ENCODE peak calls at places on chromosomes 4 and X, in five cellular contexts. J is fibroblast of mammary gland, K is fibroblast of lung, W is nephron progenitor cell, O is omental fat pad. C is an unnamed sample.

GRCh38 chr4:176321589-176321988 is 1.8 kb downstream of the SPCS3 start:
- DNase-seq in O (no peak), W (no peak), K (no peak), J (no peak), C (no peak)

GRCh38 chr4:3074846-3075651 is 568 bp downstream of the HTT start:
- DNase-seq in J (peak), K (peak), O (peak), W (peak), C (no peak)

GRCh38 chrX:69229436-69229835 is 64.2 kb upstream of the PJA1 start:
- DNase-seq in O (no peak), K (no peak), W (no peak), J (peak), C (no peak)

GRCh38 chr4:89492476-89493110 is 185.0 kb upstream of the GPRIN3 start:
- DNase-seq in W (no peak), J (peak), K (peak), O (no peak), C (no peak)

GRCh38 chrX:100645106-100645505 is 1.1 kb downstream of the SRPX2 start:
- DNase-seq in J (no peak), K (no peak), W (no peak), O (no peak), C (no peak)

GRCh38 chr4:8648816-8649630 is 56.5 kb downstream of the CPZ start:
- DNase-seq in W (no peak), O (no peak), K (no peak), J (no peak), C (no peak)

GRCh38 chr4:52606766-52607165 is 52.3 kb downstream of the USP46 start:
- DNase-seq in O (no peak), J (no peak), W (no peak), K (no peak), C (no peak)

GRCh38 chr4:68906238-68907137 is 45.1 kb downstream of the UGT2A3 start:
- DNase-seq in O (no peak), K (no peak), J (no peak), W (no peak), C (no peak)

GRCh38 chrX:108091878-108092291 is 307 bp downstream of the ATG4A start:
- DNase-seq in O (no peak), J (no peak), K (no peak), W (no peak), C (no peak)

GRCh38 chrX:10922158-10922557 is 189.0 kb upstream of the HCCS start:
- DNase-seq in J (peak), O (no peak), K (peak), W (no peak), C (no peak)

DNA sequence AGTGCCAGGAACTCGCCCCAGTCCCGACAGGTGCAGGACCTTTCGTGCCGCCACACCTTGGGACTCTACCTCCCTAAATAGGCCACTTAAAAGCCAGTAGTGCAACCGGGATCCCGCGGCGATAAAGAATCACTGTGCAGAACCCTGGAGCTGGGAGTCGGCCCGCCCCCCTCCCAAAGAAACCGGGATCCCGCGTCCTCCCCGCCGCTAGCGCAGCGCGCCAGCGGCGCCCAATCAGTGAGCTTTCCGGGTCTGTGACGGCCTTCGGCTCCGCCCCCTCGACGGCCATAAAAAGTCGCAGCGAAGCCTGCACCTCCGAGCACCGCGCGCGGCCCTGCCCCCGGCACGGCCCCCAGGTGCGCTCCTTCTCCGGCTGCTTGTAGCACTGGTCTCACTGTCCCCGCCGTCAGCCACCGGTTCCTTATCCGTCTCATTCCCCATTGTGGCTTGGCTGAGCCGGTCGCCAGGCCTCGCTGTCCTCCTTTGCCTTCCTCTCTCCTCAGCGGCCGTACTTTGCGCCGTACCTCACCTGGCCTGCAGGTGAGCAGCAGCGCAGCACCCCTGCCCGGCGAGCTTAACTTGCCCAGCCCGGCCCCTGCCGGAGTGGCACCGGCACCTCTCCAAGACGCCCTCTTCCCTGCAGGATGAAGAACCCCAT is at the start of gene LRAT:
- DNase-seq in O (no peak), W (peak), K (no peak), J (peak), C (peak)
- TF ChIP-seq CTCF in O (no peak), W (no peak), K (no peak), J (no peak), C (no peak)

GRCh38 chr4:84472154-84472553 is 26.9 kb downstream of the NKX6-1 start:
- DNase-seq in O (no peak), J (no peak), W (no peak), K (no peak), C (no peak)

GRCh38 chr4:84474107-84474506 is 25.0 kb downstream of the NKX6-1 start:
- DNase-seq in O (no peak), J (no peak), K (no peak), W (no peak), C (no peak)

GRCh38 chr4:84467601-84468000 is 31.5 kb downstream of the NKX6-1 start:
- DNase-seq in W (no peak), K (no peak), O (no peak), J (no peak), C (no peak)

GRCh38 chr4:84470204-84470785 is 28.8 kb downstream of the NKX6-1 start:
- DNase-seq in O (no peak), W (no peak), J (peak), K (no peak), C (no peak)
- TF ChIP-seq CTCF in O (no peak), W (no peak), J (peak), K (peak), C (no peak)

GRCh38 chrX:117510453-117510852 is 606.2 kb downstream of the KLHL13 start:
- DNase-seq in W (no peak), J (no peak), K (no peak), O (no peak), C (no peak)
- TF ChIP-seq CTCF in W (peak), J (no peak), K (no peak), O (no peak), C (no peak)

GRCh38 chrX:36868592-36868991 is 139.6 kb upstream of the FAM47C start:
- DNase-seq in W (no peak), J (no peak), K (no peak), O (no peak), C (no peak)

GRCh38 chrX:36869457-36869856 is 138.7 kb upstream of the FAM47C start:
- DNase-seq in K (no peak), O (no peak), W (no peak), J (no peak), C (no peak)

GRCh38 chrX:36867143-36867542 is 141.0 kb upstream of the FAM47C start:
- DNase-seq in J (peak), K (peak), O (no peak), W (no peak), C (no peak)
- TF ChIP-seq CTCF in J (peak), K (peak), O (no peak), W (peak), C (peak)

GRCh38 chr4:23135792-23136645 is 443.3 kb downstream of the GBA3 start:
- DNase-seq in W (peak), K (peak), O (no peak), J (peak), C (no peak)
- TF ChIP-seq CTCF in W (peak), K (peak), O (no peak), J (peak), C (peak)

DNA sequence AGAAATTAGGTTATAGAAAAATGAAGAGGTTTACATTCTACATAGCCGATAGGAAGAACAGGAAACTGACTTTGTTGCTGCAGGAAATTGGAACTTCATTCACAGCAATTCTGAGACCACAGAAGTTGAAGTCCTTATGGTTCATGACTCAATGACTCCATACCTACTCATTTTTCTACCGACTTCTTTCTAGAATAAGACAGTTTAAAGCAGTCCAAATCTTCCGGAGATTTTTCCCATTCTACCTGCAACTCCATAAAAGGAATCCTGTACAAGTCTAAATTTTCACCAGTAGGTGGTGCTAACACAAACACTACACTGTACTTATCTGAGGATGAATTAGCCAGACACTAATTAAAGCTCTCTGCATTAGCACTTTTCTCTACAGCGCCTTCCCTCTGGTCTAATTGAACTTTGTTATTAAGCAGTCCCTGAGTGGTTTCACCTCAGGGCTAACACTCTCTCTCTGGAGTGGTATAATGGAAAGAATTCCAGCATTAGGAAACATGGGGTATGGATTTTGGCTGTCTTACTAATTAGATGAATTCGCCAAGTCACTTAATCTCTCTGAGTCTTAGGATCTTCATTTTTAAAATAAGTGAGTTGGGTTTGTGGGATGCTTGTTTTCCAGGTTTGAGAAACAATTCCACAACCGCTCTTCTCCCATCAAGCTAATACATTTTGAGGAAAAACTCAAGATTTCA is 167.9 kb downstream of the SMIM20 start:
- DNase-seq in O (no peak), J (peak), W (no peak), K (peak), C (peak)
- TF ChIP-seq CTCF in O (no peak), J (peak), W (peak), K (peak), C (peak)

DNA sequence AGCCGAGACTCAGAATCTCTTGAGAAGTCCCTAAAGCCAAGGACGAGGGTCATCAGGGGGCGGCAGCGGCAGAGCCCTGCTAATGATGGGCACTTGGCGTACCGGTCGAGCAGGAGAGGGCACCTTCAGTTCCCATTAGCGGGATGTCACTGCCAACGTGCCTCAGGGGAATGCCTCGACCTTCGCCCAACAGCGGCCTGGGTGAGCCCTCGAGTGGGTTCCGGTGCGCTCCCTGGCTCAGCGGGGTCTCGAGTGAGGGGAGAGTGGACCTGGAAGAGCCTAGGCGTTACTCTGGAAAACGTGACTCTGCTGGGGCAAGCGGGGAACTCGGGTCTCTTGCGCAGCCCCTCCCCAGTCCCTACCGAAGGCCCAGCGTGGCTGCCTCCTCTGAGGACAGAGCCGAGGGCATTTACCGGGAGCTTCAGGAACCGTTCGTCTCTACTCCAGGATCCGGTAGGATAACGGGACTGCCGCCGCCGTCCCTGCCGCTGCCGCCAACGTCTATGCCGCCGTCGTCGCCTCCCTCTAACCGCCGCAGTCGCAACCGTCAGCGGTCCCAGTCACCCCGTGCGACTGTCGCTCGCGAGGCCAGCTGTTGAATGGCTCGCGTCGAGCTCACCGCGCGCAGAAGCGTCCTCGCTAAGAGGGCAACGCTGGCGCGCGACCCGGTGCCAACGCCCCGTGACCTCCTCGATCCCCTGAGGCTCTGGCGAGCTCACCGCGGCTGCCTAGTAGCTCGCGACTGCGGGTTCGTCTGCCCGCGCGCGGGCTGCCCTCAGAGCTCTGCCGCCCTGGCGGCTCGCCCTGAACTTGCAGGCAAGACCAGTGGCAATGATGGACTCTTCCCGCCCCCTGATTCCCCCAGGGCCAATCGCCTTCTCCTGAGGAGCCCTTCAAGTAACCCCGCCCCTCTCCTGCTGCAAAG is 37.1 kb downstream of the PGRMC1 start:
- DNase-seq in O (no peak), J (peak), K (peak), W (no peak), C (no peak)
- TF ChIP-seq CTCF in O (no peak), J (no peak), K (no peak), W (no peak), C (no peak)

C was measured in D721Med.